ENCODE peak calls at places on chromosomes 2 and 18, in four cellular contexts. C is astrocyte of the spinal cord, Z is CD14-positive monocyte, Q is spleen. T is an unnamed sample.

GRCh38 chr18:22152093-22152492 is 17.3 kb upstream of the GATA6 start:
- DNase-seq in C (no peak), Z (no peak), Q (no peak), T (no peak)

GRCh38 chr2:211203986-211204385 is 647.6 kb downstream of the CPS1 start:
- DNase-seq in C (no peak), Z (no peak), Q (no peak), T (no peak)

GRCh38 chr18:52254367-52254766 is 85.6 kb upstream of the DCC start:
- DNase-seq in C (no peak), Z (no peak), Q (no peak), T (no peak)

GRCh38 chr2:120470041-120470716 is 124.2 kb downstream of the INHBB start:
- DNase-seq in C (peak; percentile 81), Z (peak; percentile 9), Q (peak; percentile 77), T (peak; percentile 96)

GRCh38 chr2:226580403-226580802 is 219.2 kb downstream of the IRS1 start:
- DNase-seq in C (no peak), Z (no peak), Q (no peak), T (no peak)

GRCh38 chr2:109234355-109234754 is 105.3 kb downstream of the SH3RF3 start:
- DNase-seq in C (no peak), Z (no peak), Q (no peak), T (no peak)

GRCh38 chr2:138468617-138469016 is 33.0 kb upstream of the SPOPL start:
- DNase-seq in C (no peak), Z (no peak), Q (no peak), T (no peak)

GRCh38 chr2:189444322-189444721 is 3.0 kb downstream of the WDR75 start:
- DNase-seq in C (peak; percentile 44), Z (no peak), Q (no peak), T (no peak)

GRCh38 chr2:160582481-160583161 is 89.0 kb upstream of the RBMS1 start:
- DNase-seq in C (peak; percentile 83), Z (no peak), Q (no peak), T (peak; percentile 74)

GRCh38 chr18:58205780-58206160 is 161.7 kb downstream of the NEDD4L start:
- DNase-seq in C (no peak), Z (no peak), Q (no peak), T (no peak)

GRCh38 chr2:100140582-100140981 is 1.8 kb downstream of the AFF3 start:
- DNase-seq in C (no peak), Z (peak; percentile 60), Q (no peak), T (no peak)

GRCh38 chr2:17171446-17172049 is 346.7 kb downstream of the RAD51AP2 start:
- DNase-seq in C (peak; percentile 39), Z (no peak), Q (no peak), T (no peak)
- TF ChIP-seq CTCF in C (peak; percentile 85), Z (peak; percentile 8), Q (peak; percentile 46), T (no peak)

GRCh38 chr2:64859208-64860161 is 129.7 kb upstream of the SLC1A4 start:
- DNase-seq in C (peak; percentile 92), Z (peak; percentile 74), Q (peak; percentile 91), T (peak; percentile 81)
- TF ChIP-seq CTCF in C (no peak), Z (no peak), Q (no peak), T (peak; percentile 44)

GRCh38 chr2:105525201-105525600 is 126.3 kb upstream of the FHL2 start:
- DNase-seq in C (no peak), Z (no peak), Q (no peak), T (no peak)
- TF ChIP-seq CTCF in C (no peak), Z (no peak), Q (no peak), T (no peak)

GRCh38 chr2:174518397-174518796 is 31.6 kb upstream of the GPR155 start:
- DNase-seq in C (no peak), Z (no peak), Q (no peak), T (no peak)

GRCh38 chr2:174524525-174524924 is 37.7 kb upstream of the GPR155 start:
- DNase-seq in C (no peak), Z (peak; percentile 52), Q (no peak), T (no peak)

GRCh38 chr2:174527101-174527721 is 40.4 kb upstream of the GPR155 start:
- DNase-seq in C (no peak), Z (no peak), Q (no peak), T (no peak)

GRCh38 chr2:174527959-174528358 is 41.1 kb upstream of the GPR155 start:
- DNase-seq in C (no peak), Z (no peak), Q (no peak), T (no peak)

DNA sequence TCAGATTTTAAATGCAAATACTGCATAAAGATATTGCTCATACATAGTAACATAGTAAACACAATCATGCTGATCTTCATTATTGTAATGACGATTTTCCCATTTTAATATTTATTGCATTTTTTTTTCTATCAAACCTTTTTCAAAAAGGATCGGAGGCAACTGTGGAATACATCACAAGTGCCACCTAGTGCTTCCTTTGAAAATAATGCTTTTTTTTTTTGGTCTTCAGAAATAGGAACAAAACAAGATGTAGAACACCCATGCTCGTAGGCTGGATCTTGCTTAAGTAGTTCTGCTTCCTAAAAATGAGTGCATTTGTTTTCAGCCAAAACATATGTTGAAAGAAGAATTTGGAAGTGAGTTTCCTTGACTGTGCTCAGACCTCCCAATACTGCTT is 35.7 kb upstream of the GPR155 start:
- DNase-seq in C (no peak), Z (no peak), Q (no peak), T (peak; percentile 12)
- TF ChIP-seq CTCF in C (peak; percentile 11), Z (peak; percentile 40), Q (peak; percentile 35), T (peak; percentile 71)

GRCh38 chr2:3596891-3597290 is 2.0 kb downstream of the COLEC11 start:
- DNase-seq in C (no peak), Z (no peak), Q (no peak), T (no peak)
- TF ChIP-seq CTCF in C (no peak), Z (no peak), Q (no peak), T (no peak)

GRCh38 chr2:12007282-12007681 is 260.9 kb downstream of the LPIN1 start:
- DNase-seq in C (no peak), Z (no peak), Q (no peak), T (no peak)
- TF ChIP-seq CTCF in C (no peak), Z (no peak), Q (no peak), T (no peak)

T was measured in HFFc6.